ENCODE peak calls at places on chromosomes 3 and 15, in seven cellular contexts. E, O, H, D, K, U and P are unnamed samples.

GRCh38 chr3:24451461-24452099 is 43.1 kb downstream of the THRB start:
- DNase-seq in E (no peak), K (no peak), D (no peak), O (no peak), H (peak; percentile 77), U (no peak), P (no peak)

GRCh38 chr3:160150066-160150465 is 75.2 kb upstream of the C3orf80 start:
- DNase-seq in O (no peak), H (no peak), D (peak; percentile 29), K (no peak), U (no peak), E (no peak), P (no peak)

GRCh38 chr15:36401586-36401966 is 177.8 kb upstream of the CDIN1 start:
- DNase-seq in O (no peak), E (no peak), U (no peak), K (no peak), H (no peak), D (peak; percentile 3), P (no peak)

GRCh38 chr15:93088200-93088980 is 621 bp downstream of the RGMA start:
- DNase-seq in U (peak; percentile 18), O (peak; percentile 77), H (no peak), E (peak; percentile 37), K (peak; percentile 61), D (no peak), P (no peak)

GRCh38 chr3:47605646-47606045 is 27.0 kb upstream of the CSPG5 start:
- DNase-seq in E (no peak), U (peak; percentile 74), D (peak; percentile 38), O (no peak), K (no peak), H (peak; percentile 24), P (no peak)

GRCh38 chr15:96272427-96272826 is 58.1 kb upstream of the NR2F2 start:
- DNase-seq in H (no peak), D (no peak), E (no peak), K (no peak), O (no peak), U (no peak), P (no peak)

GRCh38 chr3:160949460-160949859 is 155.7 kb downstream of the B3GALNT1 start:
- DNase-seq in H (no peak), D (no peak), K (no peak), U (no peak), E (no peak), O (no peak), P (no peak)

GRCh38 chr15:39025881-39026280 is 461.3 kb upstream of the RASGRP1 start:
- DNase-seq in K (no peak), U (no peak), D (no peak), H (no peak), E (no peak), O (no peak), P (no peak)

GRCh38 chr3:170482199-170482598 is 63.5 kb downstream of the CLDN11 start:
- DNase-seq in O (no peak), E (no peak), U (no peak), H (no peak), K (no peak), D (no peak), P (no peak)

GRCh38 chr3:38645601-38646000 is 3.9 kb downstream of the SCN5A start:
- DNase-seq in D (no peak), K (peak; percentile 55), U (no peak), O (peak; percentile 41), E (no peak), H (no peak), P (no peak)

GRCh38 chr15:68113273-68113672 is 59.2 kb downstream of the PIAS1 start:
- DNase-seq in E (no peak), K (no peak), D (peak; percentile 36), U (peak; percentile 33), O (no peak), H (no peak), P (no peak)

GRCh38 chr15:92393287-92393993 is at the start of gene ST8SIA2:
- DNase-seq in K (peak; percentile 40), U (peak; percentile 57), D (no peak), H (peak; percentile 5), O (no peak), E (peak; percentile 59), P (no peak)

GRCh38 chr3:100590114-100590839 is 19.1 kb upstream of the ADGRG7 start:
- DNase-seq in E (peak; percentile 64), K (no peak), O (peak; percentile 77), D (peak; percentile 86), H (peak; percentile 76), U (peak; percentile 48), P (no peak)

GRCh38 chr15:72991026-72991425 is 61.2 kb upstream of the NEO1 start:
- DNase-seq in D (no peak), O (no peak), U (peak; percentile 57), K (no peak), H (no peak), E (no peak), P (no peak)

GRCh38 chr3:140216249-140216648 is 281.3 kb downstream of the CLSTN2 start:
- DNase-seq in O (no peak), D (no peak), E (no peak), U (no peak), K (no peak), H (no peak), P (no peak)

GRCh38 chr15:90035095-90035834 is 34.1 kb downstream of the ZNF710 start:
- DNase-seq in H (no peak), D (peak; percentile 60), U (peak; percentile 80), O (peak; percentile 75), K (peak; percentile 50), E (no peak), P (peak; percentile 88)

GRCh38 chr15:22808240-22808639 is 21.8 kb downstream of the NIPA1 start:
- DNase-seq in H (peak; percentile 70), E (no peak), D (no peak), K (no peak), O (no peak), U (no peak), P (no peak)

GRCh38 chr3:8992199-8992598 is 28.9 kb upstream of the RAD18 start:
- DNase-seq in E (no peak), U (no peak), H (no peak), O (no peak), K (no peak), D (no peak), P (no peak)

GRCh38 chr15:42157981-42158765 is 1.7 kb upstream of the PLA2G4F start:
- DNase-seq in D (peak; percentile 60), U (peak; percentile 84), E (no peak), O (no peak), K (no peak), H (no peak), P (no peak)

GRCh38 chr3:171776839-171777607 is 33.3 kb downstream of the PLD1 start:
- DNase-seq in H (no peak), K (no peak), U (no peak), O (no peak), D (no peak), E (peak; percentile 38), P (no peak)

DNA sequence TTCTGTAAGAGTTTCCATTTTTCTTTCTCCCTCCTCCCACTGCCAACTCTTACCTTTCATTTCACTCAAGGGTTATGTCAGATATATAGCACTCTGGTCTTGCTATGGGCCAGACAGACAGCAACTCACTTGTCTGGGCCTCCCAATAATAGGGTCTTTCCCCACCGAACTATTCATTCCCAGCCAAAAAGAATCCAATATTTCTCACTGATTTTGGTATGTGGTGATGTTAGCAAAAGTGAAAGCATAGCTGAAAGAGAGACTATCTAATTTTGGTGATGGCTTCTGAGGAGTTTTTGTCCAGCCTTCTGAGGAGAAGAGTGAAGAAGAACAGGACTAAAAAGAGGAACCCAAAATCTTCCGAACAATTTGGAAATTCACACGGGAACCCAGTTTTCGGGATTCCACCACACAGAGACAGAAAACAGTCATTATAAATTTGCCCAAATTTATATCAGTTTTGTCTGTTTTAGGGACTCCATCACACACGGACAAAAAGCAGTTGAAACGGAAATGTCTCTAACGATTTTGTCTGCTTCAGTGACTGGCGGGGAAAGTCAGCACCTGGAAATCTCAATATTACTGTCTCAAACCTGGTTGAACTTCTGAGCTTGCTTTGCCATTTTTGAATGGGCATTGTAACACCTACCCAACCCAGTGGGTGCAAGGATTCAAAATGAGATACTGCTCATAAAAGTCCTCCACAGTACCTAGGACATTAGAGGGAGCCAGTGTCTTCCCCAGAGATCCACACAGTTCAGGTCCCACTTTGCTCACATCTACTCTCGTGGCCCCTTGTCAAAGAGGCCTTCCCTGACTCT is 9.1 kb downstream of the CD80 start:
- DNase-seq in E (no peak), O (no peak), U (no peak), H (no peak), K (no peak), D (peak; percentile 7), P (no peak)
- TF ChIP-seq CTCF in E (no peak), O (no peak), U (no peak), H (no peak), K (no peak), D (no peak), P (no peak)

GRCh38 chr3:16064660-16065414 is 109.6 kb upstream of the GALNT15 start:
- DNase-seq in O (peak; percentile 92), K (peak; percentile 65), E (no peak), D (peak; percentile 96), H (peak; percentile 48), U (peak; percentile 96), P (no peak)
- TF ChIP-seq CTCF in O (no peak), K (no peak), E (no peak), D (no peak), H (no peak), U (no peak), P (no peak)

DNA sequence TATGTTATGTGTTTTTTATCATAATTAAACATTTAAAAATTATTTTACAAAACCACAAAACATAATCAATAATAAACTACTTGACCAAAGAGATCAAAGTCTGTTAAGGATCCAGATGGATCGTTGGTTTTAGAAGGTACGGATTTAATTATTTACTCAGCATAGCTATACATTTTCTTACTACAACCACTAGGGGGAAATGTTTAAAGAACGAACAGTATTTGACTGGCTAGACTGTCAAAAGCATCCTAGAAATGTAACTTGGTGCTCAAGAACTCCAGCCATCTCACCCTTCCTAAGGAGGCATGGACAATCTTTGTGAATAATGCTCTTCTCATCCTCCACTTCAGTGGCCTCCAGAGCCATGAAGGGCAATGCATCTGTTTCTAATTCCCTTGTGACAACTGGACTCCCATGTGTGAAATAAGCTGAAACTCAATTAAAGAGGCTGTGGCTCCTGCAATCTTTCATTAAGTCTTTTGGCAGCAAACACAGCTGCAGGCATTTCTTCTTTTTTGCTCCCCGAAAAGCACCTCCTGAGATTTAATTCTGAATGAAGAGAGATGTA is 94.7 kb upstream of the TUSC7 start:
- DNase-seq in U (peak; percentile 5), K (no peak), E (no peak), H (no peak), D (peak; percentile 0), O (no peak), P (no peak)
- TF ChIP-seq CTCF in U (peak; percentile 37), K (no peak), E (peak; percentile 79), H (no peak), D (peak; percentile 12), O (no peak), P (no peak)

DNA sequence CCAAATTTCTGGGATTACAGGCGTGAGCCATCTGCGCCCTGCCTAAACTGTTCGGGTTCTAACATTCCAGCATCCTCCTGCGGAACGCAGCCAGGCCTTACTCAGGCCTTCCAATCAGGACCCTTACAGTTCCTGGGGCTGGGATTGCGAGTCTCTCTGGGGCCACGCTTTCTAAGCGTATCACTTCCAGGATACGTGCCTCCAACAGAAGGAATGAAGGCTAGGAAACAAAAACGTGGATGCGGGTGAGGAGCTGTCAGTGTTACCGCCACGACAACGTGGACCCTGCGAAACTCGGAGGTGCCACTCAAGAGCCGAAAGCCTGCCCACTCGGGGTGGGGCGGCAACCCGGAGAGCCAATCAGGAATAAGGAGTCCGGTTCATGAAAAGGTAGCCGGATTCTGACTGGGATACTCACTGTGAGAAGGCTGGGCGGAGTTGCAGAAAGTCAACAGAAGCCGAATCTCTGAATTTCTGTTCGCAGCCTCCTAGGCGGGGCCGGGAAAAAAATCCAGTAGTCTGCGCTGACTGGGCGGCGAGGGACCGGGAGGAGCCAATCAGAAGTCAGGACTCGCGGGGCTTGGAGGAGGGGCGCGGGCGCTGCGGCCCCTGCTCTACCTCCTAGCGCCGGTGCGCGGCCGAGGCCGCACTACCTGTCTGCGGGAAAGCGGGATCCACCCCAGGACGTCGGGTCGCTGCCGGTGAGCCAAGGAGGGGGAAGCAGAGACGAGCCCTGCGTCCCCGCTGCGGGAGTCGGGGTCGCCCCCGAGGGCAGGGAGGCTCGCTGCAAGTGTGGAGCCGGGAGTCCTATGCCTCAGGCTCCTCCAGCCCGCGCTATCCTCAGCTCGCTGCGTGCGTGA is at the start of gene HYKK:
- DNase-seq in K (peak; percentile 86), O (peak; percentile 97), E (peak; percentile 89), H (peak; percentile 93), U (peak; percentile 97), D (peak; percentile 97), P (peak; percentile 48)
- TF ChIP-seq CTCF in K (no peak), O (peak; percentile 13), E (no peak), H (no peak), U (no peak), D (no peak), P (no peak)